ENCODE peak calls at places on chromosomes 1 and 21, in seven cellular contexts. B is endothelial cell of umbilical vein, C is prostate gland, F is A549, N is heart left ventricle, D is IMR-90, J is Peyer's patch. S is an unnamed sample.

GRCh38 chr1:93056214-93056613 is 22.9 kb upstream of the MTF2 start:
- DNase-seq in C (no peak), F (no peak), J (no peak), D (peak), B (peak), N (no peak), S (no peak)

GRCh38 chr1:40723196-40723955 is 31.9 kb downstream of the NFYC start:
- DNase-seq in J (no peak), N (no peak), B (no peak), C (peak), D (no peak), F (no peak), S (no peak)

GRCh38 chr1:97135972-97136371 is 414.4 kb downstream of the PTBP2 start:
- DNase-seq in F (no peak), J (no peak), N (no peak), B (no peak), C (no peak), D (no peak), S (no peak)

GRCh38 chr1:41804176-41804575 is 114.5 kb downstream of the HIVEP3 start:
- DNase-seq in J (no peak), D (no peak), F (no peak), B (no peak), N (no peak), C (no peak), S (no peak)

GRCh38 chr21:18350216-18350615 is 53.4 kb downstream of the TMPRSS15 start:
- DNase-seq in J (no peak), D (no peak), F (no peak), B (no peak), C (no peak), N (no peak), S (no peak)

GRCh38 chr1:27569088-27569459 is 34.9 kb downstream of the AHDC1 start:
- DNase-seq in N (no peak), C (no peak), F (no peak), J (no peak), B (no peak), D (no peak), S (no peak)

GRCh38 chr1:45335732-45336365 is 4.1 kb upstream of the TOE1 start:
- DNase-seq in C (no peak), D (no peak), B (no peak), J (no peak), F (no peak), N (no peak), S (no peak)

GRCh38 chr1:47818682-47819502 is 178.3 kb downstream of the TRABD2B start:
- DNase-seq in N (no peak), C (no peak), F (no peak), J (no peak), D (no peak), B (no peak), S (no peak)

GRCh38 chr1:202689493-202690342 is 20.5 kb downstream of the SYT2 start:
- DNase-seq in N (no peak), D (no peak), F (no peak), C (no peak), J (no peak), B (no peak), S (no peak)

GRCh38 chr1:26367441-26367840 is 5.1 kb downstream of the ZNF683 start:
- DNase-seq in C (no peak), N (no peak), D (no peak), F (no peak), J (no peak), B (no peak), S (no peak)

GRCh38 chr1:9538669-9539164 is 548 bp upstream of the SLC25A33 start:
- DNase-seq in N (no peak), F (no peak), D (no peak), J (peak), C (no peak), B (no peak), S (no peak)

GRCh38 chr1:9537863-9538668 is 1.2 kb upstream of the SLC25A33 start:
- DNase-seq in C (peak), J (peak), D (no peak), N (no peak), F (no peak), B (no peak), S (no peak)

GRCh38 chr1:9539829-9540550 is 725 bp downstream of the SLC25A33 start:
- DNase-seq in B (peak), J (peak), F (peak), C (peak), D (peak), N (peak), S (peak)

GRCh38 chr1:9536301-9536700 is 3.0 kb upstream of the SLC25A33 start:
- DNase-seq in D (no peak), J (no peak), F (no peak), C (no peak), B (no peak), N (no peak), S (no peak)

GRCh38 chr1:9539165-9539828 is at the start of gene SLC25A33:
- DNase-seq in F (peak), C (peak), N (peak), B (peak), D (peak), J (peak), S (peak)
- TF ChIP-seq POLR2A in F (peak), C (peak), N (peak), B (peak), D (peak), J (peak), S (peak)

DNA sequence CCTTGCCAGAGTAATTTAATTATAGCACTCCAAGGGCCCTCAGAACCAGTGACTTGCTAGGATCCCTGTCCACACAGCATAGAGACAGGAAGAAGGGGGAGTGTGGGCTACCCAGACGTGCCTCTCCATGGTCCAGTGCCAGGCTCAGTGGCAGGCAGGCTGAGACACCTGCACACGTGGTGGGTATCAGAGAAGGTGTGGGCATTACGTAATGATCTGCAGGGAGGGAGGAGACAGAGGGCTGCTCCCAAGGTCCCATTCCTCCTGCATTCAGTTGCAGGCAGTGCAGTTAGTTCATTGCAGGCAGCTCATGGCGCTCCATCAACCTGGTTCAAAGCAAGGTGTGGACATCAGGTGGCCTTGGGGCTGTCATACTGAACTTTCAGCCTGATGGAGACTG is 49.9 kb downstream of the C8B start:
- DNase-seq in D (no peak), J (no peak), N (peak), C (no peak), F (no peak), B (no peak), S (no peak)
- TF ChIP-seq POLR2A in D (no peak), J (no peak), N (no peak), C (no peak), F (no peak), B (no peak), S (no peak)

GRCh38 chr1:78003882-78004718 is 639 bp upstream of the DNAJB4 start:
- DNase-seq in N (peak), F (peak), B (peak), C (peak), J (peak), D (peak), S (peak)
- TF ChIP-seq POLR2A in N (no peak), F (peak), B (peak), C (no peak), J (peak), D (peak), S (peak)

DNA sequence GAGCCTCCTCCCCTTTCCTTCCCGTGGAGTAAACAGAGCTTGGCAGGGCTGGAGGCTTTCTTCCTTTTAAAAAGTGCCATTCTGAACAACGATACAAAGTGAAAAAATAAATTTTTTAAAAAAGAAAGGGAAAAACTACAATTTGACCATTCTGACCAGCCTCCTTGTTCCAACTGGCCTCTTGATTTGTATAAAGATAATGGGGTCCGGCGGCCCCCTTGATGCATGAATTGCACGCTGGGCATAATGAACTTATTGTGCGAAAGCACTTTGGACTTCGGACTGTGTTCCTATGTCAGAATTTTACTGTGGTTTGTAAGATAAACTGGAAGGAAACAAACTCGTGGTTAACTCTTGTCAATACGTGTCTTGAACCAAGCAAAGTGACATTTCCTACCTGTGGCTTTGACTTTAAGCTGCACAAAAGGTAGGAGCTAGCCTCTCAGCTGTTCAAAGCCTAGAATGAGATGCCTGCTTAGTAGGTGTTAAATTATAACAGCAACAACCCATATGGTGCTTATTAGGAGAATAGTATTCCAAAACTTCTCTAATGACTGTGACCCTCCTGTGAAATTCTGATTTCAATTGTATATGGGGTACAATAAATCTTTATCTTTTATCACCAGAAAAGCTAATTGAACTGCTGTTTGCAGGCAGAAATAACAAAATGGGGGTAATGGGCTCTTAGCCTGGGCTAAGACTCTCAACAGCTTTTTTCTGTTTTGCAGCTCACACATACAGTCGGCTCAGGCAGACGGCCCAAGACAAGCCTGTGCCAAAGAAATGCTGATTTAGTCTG is 9.4 kb downstream of the IRF2BP2 start:
- DNase-seq in D (no peak), F (no peak), C (no peak), N (peak), J (peak), B (peak), S (no peak)
- TF ChIP-seq POLR2A in D (peak), F (no peak), C (no peak), N (peak), J (peak), B (no peak), S (peak)

GRCh38 chr1:243267346-243268283 is 11.8 kb downstream of the SDCCAG8 start:
- DNase-seq in N (no peak), J (no peak), B (no peak), D (no peak), F (no peak), C (no peak), S (no peak)

GRCh38 chr1:243268284-243268653 is 12.4 kb downstream of the SDCCAG8 start:
- DNase-seq in F (peak), J (no peak), C (no peak), D (peak), B (peak), N (no peak), S (no peak)

GRCh38 chr1:243270097-243270864 is 14.4 kb downstream of the SDCCAG8 start:
- DNase-seq in B (no peak), F (no peak), N (no peak), C (no peak), J (no peak), D (no peak), S (no peak)

GRCh38 chr1:243268751-243269460 is 13.1 kb downstream of the SDCCAG8 start:
- DNase-seq in D (peak), C (no peak), J (no peak), B (no peak), F (no peak), N (no peak), S (no peak)

DNA sequence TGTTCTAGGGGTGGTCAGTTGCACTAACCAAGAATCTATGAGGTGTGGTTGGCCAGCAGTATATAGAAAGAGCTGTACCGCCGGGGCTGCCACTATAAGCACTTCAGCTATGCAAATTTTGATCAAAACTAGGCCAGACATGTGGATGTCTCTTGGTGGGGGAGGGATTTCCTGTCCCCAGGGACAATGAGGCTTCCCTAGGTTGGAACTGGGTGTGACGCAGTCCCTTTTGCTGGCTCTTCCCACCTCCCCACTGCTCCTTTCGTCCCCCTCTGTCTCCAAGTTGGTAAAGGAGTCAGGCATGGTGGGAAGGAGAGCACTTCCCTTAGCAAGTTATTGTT is 13.6 kb downstream of the SDCCAG8 start:
- DNase-seq in C (no peak), B (no peak), D (no peak), F (no peak), N (no peak), J (peak), S (no peak)
- TF ChIP-seq POLR2A in C (no peak), B (no peak), D (no peak), F (no peak), N (no peak), J (no peak), S (no peak)

GRCh38 chr1:184191181-184191601 is 139.7 kb downstream of the TSEN15 start:
- DNase-seq in C (peak), D (peak), F (no peak), J (peak), B (no peak), N (peak), S (no peak)
- TF ChIP-seq POLR2A in C (no peak), D (no peak), F (no peak), J (no peak), B (no peak), N (no peak), S (no peak)

DNA sequence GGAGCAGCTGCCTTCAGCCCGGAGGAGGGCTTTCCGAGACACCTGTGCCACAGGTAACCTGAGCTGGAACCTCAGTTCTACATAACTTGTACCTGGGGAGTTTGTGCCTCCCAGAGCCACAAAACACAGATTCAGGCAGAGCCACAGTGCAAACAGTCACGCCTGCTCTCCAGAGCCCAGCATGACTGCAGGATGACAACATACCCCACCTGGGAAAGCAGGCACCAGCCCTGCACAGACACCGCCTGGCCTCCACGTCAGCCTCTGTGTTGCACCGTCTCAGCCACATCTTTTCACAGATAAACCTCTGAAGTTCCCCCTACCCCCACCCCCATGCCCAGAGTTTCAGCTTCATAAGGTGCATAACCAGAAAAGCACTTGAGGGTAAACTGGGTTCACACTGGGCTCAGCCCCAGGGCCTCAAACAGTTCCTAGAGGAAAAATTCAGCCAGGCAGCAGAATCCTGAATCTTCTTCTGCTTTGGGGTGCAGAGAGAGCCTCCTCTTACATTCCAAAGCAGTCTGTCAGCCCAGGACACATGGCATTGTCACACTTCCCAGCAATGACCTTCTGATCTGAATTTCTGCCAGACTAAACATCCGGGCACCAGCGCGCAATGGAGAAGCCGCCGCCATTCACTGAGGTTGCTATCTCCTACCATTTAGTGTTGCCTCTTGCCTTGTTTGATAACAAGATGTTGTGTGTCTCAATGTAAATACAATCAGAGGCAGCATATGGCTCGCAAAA is 229.4 kb downstream of the TOMM20 start:
- DNase-seq in F (no peak), N (peak), J (no peak), D (peak), C (no peak), B (peak), S (no peak)
- TF ChIP-seq POLR2A in F (no peak), N (no peak), J (no peak), D (no peak), C (no peak), B (no peak), S (no peak)

DNA sequence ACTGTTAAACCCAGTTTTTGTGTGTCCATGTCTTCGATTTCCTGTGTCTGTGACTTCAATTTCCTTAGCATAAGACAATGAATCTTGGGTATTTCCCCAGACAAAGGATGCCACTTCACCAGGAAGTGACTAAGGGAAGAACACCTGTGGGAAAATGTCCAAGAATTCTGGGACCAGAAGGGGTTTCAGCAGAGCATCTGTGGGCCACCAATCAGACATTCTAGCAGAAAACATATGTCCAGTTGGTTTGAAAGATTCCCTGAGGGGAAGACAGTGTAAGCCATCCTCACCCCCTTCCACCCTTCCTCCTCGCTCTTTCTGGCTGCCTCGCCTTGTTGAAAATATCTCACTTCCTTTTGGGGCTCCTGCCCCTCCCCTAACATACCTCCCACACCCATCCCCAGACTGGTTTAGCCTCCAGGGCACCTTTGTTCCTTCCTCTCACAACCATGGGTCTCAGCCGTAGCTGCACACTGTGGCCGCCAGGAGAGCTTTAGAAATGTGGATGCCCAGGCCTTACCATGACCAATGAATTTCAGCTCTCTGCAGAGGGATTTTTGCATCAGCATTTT is 25.5 kb upstream of the IFNAR1 start:
- DNase-seq in N (no peak), J (no peak), F (no peak), B (no peak), D (no peak), C (no peak), S (peak)
- TF ChIP-seq POLR2A in N (no peak), J (no peak), F (no peak), B (no peak), D (no peak), C (no peak), S (no peak)

DNA sequence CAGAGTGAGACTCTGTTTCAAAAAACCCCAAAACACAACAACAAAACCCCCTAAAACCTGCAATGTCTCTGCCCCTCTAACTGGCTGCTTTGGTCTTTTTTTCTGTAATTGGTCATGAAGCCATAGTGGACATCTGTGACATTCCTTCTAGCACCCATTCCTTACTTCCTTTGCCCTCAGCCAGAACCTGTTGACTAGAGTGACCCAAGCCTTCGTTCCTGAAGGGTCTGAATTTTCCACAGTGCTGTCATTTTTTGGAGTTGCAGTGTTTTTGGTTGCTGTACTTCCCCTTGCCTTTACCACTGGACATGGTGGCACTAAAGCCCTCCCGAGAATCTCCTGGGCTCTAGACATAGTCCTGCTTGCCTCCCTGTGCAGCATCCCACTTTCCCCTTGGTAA is 48.5 kb upstream of the LIN9 start:
- DNase-seq in C (no peak), B (no peak), F (no peak), D (no peak), N (no peak), J (no peak), S (no peak)
- TF ChIP-seq POLR2A in C (no peak), B (no peak), F (no peak), D (no peak), N (no peak), J (no peak), S (no peak)